ENCODE peak calls at places on chromosomes 7 and 10, in ten cellular contexts. H, T, D, I, R, A, X, O, L and B are unnamed samples.
A peak's percentile ranks its signal among the peaks of the same experiment; 100 is the strongest.

GRCh38 chr10:60208676-60209269 is 180.9 kb downstream of the ANK3 start:
- DNase-seq in H (peak; percentile 72), T (no peak), D (no peak), I (no peak), R (peak; percentile 8), A (peak; percentile 54), X (peak; percentile 60), O (peak; percentile 65), L (no peak), B (peak; percentile 65)

GRCh38 chr10:37794305-37794976 is 63.0 kb downstream of the ZNF248 start:
- DNase-seq in H (no peak), T (no peak), D (no peak), I (no peak), R (no peak), A (no peak), X (no peak), O (no peak), L (no peak), B (no peak)

GRCh38 chr7:151632750-151633515 is 113.2 kb upstream of the RHEB start:
- DNase-seq in H (peak; percentile 67), T (peak; percentile 66), D (peak; percentile 62), I (peak; percentile 35), R (no peak), A (no peak), X (peak; percentile 52), O (peak; percentile 53), L (peak; percentile 59), B (peak; percentile 43)

GRCh38 chr10:121216721-121217181 is 365.6 kb downstream of the WDR11 start:
- DNase-seq in H (no peak), T (peak; percentile 70), D (no peak), I (no peak), R (no peak), A (no peak), X (no peak), O (no peak), L (no peak), B (no peak)

GRCh38 chr7:142134944-142135343 is 23.4 kb downstream of the MGAM2 start:
- DNase-seq in H (peak; percentile 2), T (no peak), D (no peak), I (no peak), R (no peak), A (no peak), X (no peak), O (no peak), L (peak; percentile 16), B (no peak)

GRCh38 chr10:67077376-67077775 is 151.5 kb downstream of the LRRTM3 start:
- DNase-seq in H (peak; percentile 26), T (no peak), D (no peak), I (no peak), R (no peak), A (no peak), X (no peak), O (no peak), L (no peak), B (peak; percentile 0)

GRCh38 chr7:16554518-16555236 is 28.1 kb downstream of the LRRC72 start:
- DNase-seq in H (no peak), T (no peak), D (peak; percentile 34), I (no peak), R (no peak), A (peak; percentile 26), X (no peak), O (no peak), L (no peak), B (no peak)

GRCh38 chr10:5658871-5659618 is 7.3 kb downstream of the ASB13 start:
- DNase-seq in H (no peak), T (no peak), D (peak; percentile 7), I (no peak), R (no peak), A (peak; percentile 16), X (no peak), O (no peak), L (no peak), B (no peak)

GRCh38 chr10:77637474-77637985 is at the start of gene KCNMA1:
- DNase-seq in H (peak; percentile 40), T (no peak), D (no peak), I (no peak), R (no peak), A (peak; percentile 41), X (peak; percentile 51), O (no peak), L (peak; percentile 29), B (no peak)

GRCh38 chr7:64733550-64734240 is 60.5 kb upstream of the ZNF138 start:
- DNase-seq in H (no peak), T (no peak), D (no peak), I (no peak), R (no peak), A (no peak), X (no peak), O (no peak), L (no peak), B (no peak)

GRCh38 chr7:157827045-157827862 is 490.4 kb downstream of the DNAJB6 start:
- DNase-seq in H (no peak), T (no peak), D (no peak), I (no peak), R (no peak), A (no peak), X (no peak), O (no peak), L (no peak), B (no peak)

GRCh38 chr10:109886037-109886787 is 37.1 kb downstream of the XPNPEP1 start:
- DNase-seq in H (no peak), T (peak; percentile 49), D (no peak), I (no peak), R (no peak), A (no peak), X (peak; percentile 15), O (no peak), L (no peak), B (no peak)

GRCh38 chr7:31107106-31108090 is 55.3 kb downstream of the ADCYAP1R1 start:
- DNase-seq in H (no peak), T (peak; percentile 55), D (no peak), I (peak; percentile 7), R (no peak), A (no peak), X (no peak), O (no peak), L (no peak), B (no peak)

GRCh38 chr7:49522111-49522510 is 251.3 kb upstream of the VWC2 start:
- DNase-seq in H (no peak), T (no peak), D (no peak), I (no peak), R (no peak), A (no peak), X (no peak), O (no peak), L (no peak), B (no peak)

GRCh38 chr10:80357000-80357803 is 621 bp downstream of the DYDC2 start:
- DNase-seq in H (no peak), T (no peak), D (peak; percentile 15), I (no peak), R (no peak), A (peak; percentile 58), X (no peak), O (no peak), L (no peak), B (no peak)

GRCh38 chr10:110263164-110263563 is 41.6 kb downstream of the SMNDC1 start:
- DNase-seq in H (peak; percentile 50), T (no peak), D (no peak), I (no peak), R (no peak), A (no peak), X (no peak), O (no peak), L (no peak), B (no peak)

GRCh38 chr7:91869661-91870060 is 10.8 kb downstream of the MTERF1 start:
- DNase-seq in H (no peak), T (no peak), D (no peak), I (no peak), R (no peak), A (no peak), X (no peak), O (no peak), L (no peak), B (peak; percentile 6)
- TF ChIP-seq CTCF in H (peak; percentile 5), T (no peak), D (no peak), I (no peak), R (no peak), A (no peak), X (no peak), O (peak; percentile 2), L (no peak), B (peak; percentile 13)

GRCh38 chr7:133355325-133355708 is 102.4 kb downstream of the EXOC4 start:
- DNase-seq in H (peak; percentile 88), T (no peak), D (no peak), I (no peak), R (peak; percentile 67), A (no peak), X (peak; percentile 64), O (peak; percentile 62), L (no peak), B (peak; percentile 84)
- H3K4me3 ChIP-seq in H (no peak overlapping the region), T (no peak overlapping the region), D (no peak overlapping the region), I (no peak overlapping the region), R (no peak overlapping the region), A (no peak overlapping the region), X (no peak overlapping the region), O (no peak overlapping the region), L (no peak overlapping the region), B (no peak overlapping the region)

DNA sequence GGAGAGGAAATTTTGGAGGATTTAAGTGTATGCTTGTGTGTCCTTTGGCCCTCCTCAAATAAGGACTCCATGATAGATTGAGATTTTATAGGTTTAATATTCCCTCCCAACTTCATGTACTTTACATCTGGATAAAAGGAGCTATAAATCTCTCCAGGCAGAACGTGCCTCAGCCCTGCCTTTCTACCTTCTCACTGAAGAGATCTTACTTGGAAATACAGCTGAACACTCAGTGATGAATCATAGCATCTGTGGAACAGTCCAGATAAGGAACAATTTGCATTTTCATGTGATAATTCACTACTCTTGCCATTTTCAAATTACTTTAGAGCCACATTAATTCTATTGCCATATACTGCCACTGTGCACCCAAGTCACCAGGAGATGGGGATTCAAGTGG is 364.6 kb upstream of the PODXL start:
- DNase-seq in H (no peak), T (no peak), D (no peak), I (no peak), R (no peak), A (no peak), X (peak; percentile 25), O (peak; percentile 5), L (no peak), B (peak; percentile 14)
- TF ChIP-seq CTCF in H (no peak), T (no peak), D (no peak), I (no peak), R (no peak), A (no peak), X (no peak), O (no peak), L (no peak), B (no peak)

GRCh38 chr10:124821520-124821919 is 19.9 kb downstream of the ABRAXAS2 start:
- DNase-seq in H (no peak), T (no peak), D (no peak), I (no peak), R (no peak), A (no peak), X (no peak), O (no peak), L (no peak), B (no peak)
- H3K4me3 ChIP-seq in H (no peak overlapping the region), T (no peak overlapping the region), D (no peak overlapping the region), I (no peak overlapping the region), R (no peak overlapping the region), A (no peak overlapping the region), X (no peak overlapping the region), O (no peak overlapping the region), L (no peak overlapping the region), B (no peak overlapping the region)